ENCODE peak calls at places on chromosomes 6 and 20, in five cellular contexts. One of them, this sample, is unnamed.

GRCh38 chr6:54801669-54802068 is 44.9 kb upstream of the FAM83B start:
- DNase-seq in left ventricle myocardium inferior: no peak
- DNase-seq in SJSA1: no peak
- DNase-seq in H9: no peak
- DNase-seq in psoas muscle: no peak
- DNase-seq in this sample: peak; percentile 71

GRCh38 chr6:41451515-41452163 is 94.5 kb upstream of the FOXP4 start:
- DNase-seq in psoas muscle: peak; percentile 42
- DNase-seq in SJSA1: no peak
- DNase-seq in left ventricle myocardium inferior: no peak
- DNase-seq in H9: no peak
- DNase-seq in this sample: no peak

GRCh38 chr6:121442591-121442990 is 7.1 kb downstream of the GJA1 start:
- DNase-seq in SJSA1: no peak
- DNase-seq in left ventricle myocardium inferior: no peak
- DNase-seq in H9: no peak
- DNase-seq in psoas muscle: no peak
- DNase-seq in this sample: no peak

GRCh38 chr6:166469426-166469961 is 86.8 kb upstream of the MPC1 start:
- DNase-seq in H9: no peak
- DNase-seq in SJSA1: no peak
- DNase-seq in psoas muscle: no peak
- DNase-seq in left ventricle myocardium inferior: no peak
- DNase-seq in this sample: no peak

GRCh38 chr6:92473056-92473455 is 946.3 kb downstream of the EPHA7 start:
- DNase-seq in H9: no peak
- DNase-seq in psoas muscle: no peak
- DNase-seq in SJSA1: no peak
- DNase-seq in left ventricle myocardium inferior: no peak
- DNase-seq in this sample: no peak

GRCh38 chr6:28634406-28634757 is 108.7 kb downstream of the GPX5 start:
- DNase-seq in SJSA1: no peak
- DNase-seq in psoas muscle: no peak
- DNase-seq in H9: no peak
- DNase-seq in left ventricle myocardium inferior: no peak
- DNase-seq in this sample: no peak

GRCh38 chr20:47328841-47329448 is 27.6 kb downstream of the ZMYND8 start:
- DNase-seq in H9: no peak
- DNase-seq in left ventricle myocardium inferior: no peak
- DNase-seq in SJSA1: no peak
- DNase-seq in psoas muscle: peak; percentile 8
- DNase-seq in this sample: no peak

GRCh38 chr6:28789553-28790083 is 134.2 kb downstream of the TRIM27 start:
- DNase-seq in psoas muscle: no peak
- DNase-seq in H9: peak; percentile 67
- DNase-seq in left ventricle myocardium inferior: no peak
- DNase-seq in SJSA1: peak; percentile 81
- DNase-seq in this sample: no peak

GRCh38 chr6:118724211-118724610 is 72.8 kb upstream of the CEP85L start:
- DNase-seq in SJSA1: no peak
- DNase-seq in H9: no peak
- DNase-seq in left ventricle myocardium inferior: no peak
- DNase-seq in psoas muscle: no peak
- DNase-seq in this sample: no peak

GRCh38 chr6:116366740-116367275 is 3.9 kb upstream of the DSE start:
- DNase-seq in SJSA1: no peak
- DNase-seq in left ventricle myocardium inferior: no peak
- DNase-seq in psoas muscle: no peak
- DNase-seq in H9: no peak
- DNase-seq in this sample: no peak

GRCh38 chr6:116371384-116372209 is 850 bp downstream of the DSE start:
- DNase-seq in SJSA1: peak; percentile 87
- DNase-seq in psoas muscle: peak; percentile 85
- DNase-seq in H9: peak; percentile 84
- DNase-seq in left ventricle myocardium inferior: peak; percentile 73
- DNase-seq in this sample: no peak

GRCh38 chr6:116370717-116371383 is at the start of gene DSE:
- DNase-seq in psoas muscle: peak; percentile 84
- DNase-seq in H9: peak; percentile 85
- DNase-seq in SJSA1: peak; percentile 86
- DNase-seq in left ventricle myocardium inferior: peak; percentile 89
- DNase-seq in this sample: no peak

GRCh38 chr6:116370328-116370716 is 425 bp upstream of the DSE start:
- DNase-seq in SJSA1: peak; percentile 50
- DNase-seq in H9: no peak
- DNase-seq in psoas muscle: no peak
- DNase-seq in left ventricle myocardium inferior: no peak
- DNase-seq in this sample: no peak

GRCh38 chr6:116369540-116370327 is 1.0 kb upstream of the DSE start:
- DNase-seq in left ventricle myocardium inferior: no peak
- DNase-seq in psoas muscle: no peak
- DNase-seq in SJSA1: no peak
- DNase-seq in H9: no peak
- DNase-seq in this sample: no peak
- H3K27me3 ChIP-seq in left ventricle myocardium inferior: no peaks in the 10 kb centered on the region
- H3K27me3 ChIP-seq in psoas muscle: no peaks in the 10 kb centered on the region
- H3K27me3 ChIP-seq in SJSA1: no peaks in the 10 kb centered on the region
- H3K27me3 ChIP-seq in H9: no peaks in the 10 kb centered on the region
- H3K27me3 ChIP-seq in this sample: no peaks in the 10 kb centered on the region

GRCh38 chr6:30100154-30100553 is 12.7 kb downstream of the TRIM31 start:
- DNase-seq in SJSA1: no peak
- DNase-seq in H9: no peak
- DNase-seq in psoas muscle: no peak
- DNase-seq in left ventricle myocardium inferior: no peak
- DNase-seq in this sample: no peak
- H3K27me3 ChIP-seq in SJSA1: peaks cover 40% of the 10 kb centered on the region
- H3K27me3 ChIP-seq in H9: peaks cover 36% of the 10 kb centered on the region
- H3K27me3 ChIP-seq in psoas muscle: no peaks in the 10 kb centered on the region
- H3K27me3 ChIP-seq in left ventricle myocardium inferior: peaks cover 69% of the 10 kb centered on the region
- H3K27me3 ChIP-seq in this sample: peaks cover 59% of the 10 kb centered on the region

GRCh38 chr6:107731422-107732319 is 92.4 kb downstream of the SCML4 start:
- DNase-seq in H9: no peak
- DNase-seq in left ventricle myocardium inferior: no peak
- DNase-seq in psoas muscle: no peak
- DNase-seq in SJSA1: no peak
- DNase-seq in this sample: no peak
- H3K27me3 ChIP-seq in H9: no peaks in the 10 kb centered on the region
- H3K27me3 ChIP-seq in left ventricle myocardium inferior: peaks cover 83% of the 10 kb centered on the region
- H3K27me3 ChIP-seq in psoas muscle: no peaks in the 10 kb centered on the region
- H3K27me3 ChIP-seq in SJSA1: peaks cover 2% of the 10 kb centered on the region
- H3K27me3 ChIP-seq in this sample: peaks cover 14% of the 10 kb centered on the region

GRCh38 chr20:44828640-44829039 is 18.3 kb upstream of the RIMS4 start:
- DNase-seq in left ventricle myocardium inferior: no peak
- DNase-seq in SJSA1: no peak
- DNase-seq in psoas muscle: no peak
- DNase-seq in H9: no peak
- DNase-seq in this sample: no peak
- H3K27me3 ChIP-seq in left ventricle myocardium inferior: peaks cover 50% of the 10 kb centered on the region
- H3K27me3 ChIP-seq in SJSA1: peaks cover 52% of the 10 kb centered on the region
- H3K27me3 ChIP-seq in psoas muscle: no peaks in the 10 kb centered on the region
- H3K27me3 ChIP-seq in H9: no peaks in the 10 kb centered on the region
- H3K27me3 ChIP-seq in this sample: peaks cover 3% of the 10 kb centered on the region